ENCODE peak calls at places on chromosomes 12 and 14, in seven cellular contexts. G, M, Z, W, R, H and D are unnamed samples. For H3K4me1, the result is how much of the 10 kb centered on the place peaks cover.

GRCh38 chr12:47721431-47721973 is 3.8 kb downstream of the ENDOU start:
- DNase-seq in G (no peak), H (no peak), M (no peak), Z (no peak), R (peak), W (no peak), D (no peak)

GRCh38 chr12:112574896-112575558 is 156.3 kb downstream of the PTPN11 start:
- DNase-seq in Z (no peak), G (no peak), R (no peak), M (peak), W (no peak), H (no peak), D (no peak)

GRCh38 chr14:34302654-34303053 is 159.4 kb downstream of the SPTSSA start:
- DNase-seq in G (no peak), Z (no peak), R (no peak), H (no peak), M (no peak), W (no peak), D (no peak)

GRCh38 chr12:43730283-43730682 is 28.3 kb downstream of the PUS7L start:
- DNase-seq in M (no peak), W (no peak), G (no peak), Z (no peak), R (no peak), H (no peak), D (no peak)

GRCh38 chr14:59811850-59812249 is 58.7 kb downstream of the RTN1 start:
- DNase-seq in W (no peak), Z (no peak), R (no peak), G (no peak), H (peak), M (no peak), D (peak)

GRCh38 chr14:63787995-63788946 is 60.4 kb upstream of the SGPP1 start:
- DNase-seq in H (no peak), R (no peak), G (no peak), Z (no peak), W (no peak), M (no peak), D (no peak)

GRCh38 chr14:94306047-94306978 is 13.2 kb upstream of the SERPINA10 start:
- DNase-seq in Z (no peak), W (no peak), H (no peak), M (no peak), G (no peak), R (no peak), D (no peak)

GRCh38 chr12:3661028-3661427 is 91.9 kb downstream of the CRACR2A start:
- DNase-seq in W (no peak), G (no peak), R (no peak), M (no peak), Z (no peak), H (no peak), D (no peak)

GRCh38 chr12:49957570-49957967 is 4.1 kb upstream of the AQP5 start:
- DNase-seq in H (no peak), Z (no peak), W (no peak), R (no peak), M (no peak), G (no peak), D (no peak)

GRCh38 chr12:109582636-109583035 is 9.0 kb downstream of the MVK start:
- DNase-seq in Z (no peak), R (peak), M (no peak), H (no peak), W (no peak), G (no peak), D (peak)

GRCh38 chr12:119911147-119911546 is 34.0 kb upstream of the CIT start:
- DNase-seq in W (no peak), H (no peak), M (no peak), G (peak), Z (no peak), R (no peak), D (no peak)

GRCh38 chr12:3753549-3754284 is 808 bp upstream of the CRACR2A start:
- DNase-seq in H (no peak), G (no peak), R (peak), W (no peak), M (peak), Z (peak), D (peak)

GRCh38 chr12:65229441-65229840 is 49.0 kb upstream of the MSRB3 start:
- DNase-seq in M (no peak), W (no peak), H (no peak), G (peak), R (no peak), Z (peak), D (no peak)

GRCh38 chr12:65237153-65237552 is 41.3 kb upstream of the MSRB3 start:
- DNase-seq in W (no peak), M (no peak), R (no peak), H (no peak), G (no peak), Z (no peak), D (no peak)

DNA sequence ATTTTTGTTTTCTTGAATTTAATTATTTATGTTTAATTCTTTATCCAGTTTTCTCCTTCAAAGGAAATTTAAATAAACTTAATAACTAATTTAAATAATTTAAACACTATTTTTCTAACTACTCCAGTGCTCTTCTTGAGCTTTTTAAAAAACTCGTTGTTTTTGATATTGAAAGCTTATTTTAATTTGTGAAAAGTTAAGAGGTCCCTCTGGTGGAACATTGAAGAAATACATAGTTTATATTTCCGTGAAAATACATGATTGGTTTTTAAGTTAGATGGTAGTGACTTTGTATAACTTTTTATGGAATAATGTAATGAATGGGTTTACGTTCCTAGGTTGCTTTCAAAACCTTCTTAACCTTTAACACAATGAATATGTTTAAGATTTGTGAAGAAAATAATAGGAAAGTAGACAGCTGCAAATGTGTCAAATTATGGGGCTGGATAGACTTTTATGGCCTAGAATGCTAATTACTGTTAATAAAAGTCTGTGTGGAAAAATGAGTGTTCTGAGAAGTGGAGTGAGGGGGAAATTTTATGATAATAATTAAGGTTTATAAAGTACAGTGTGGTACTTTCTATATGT is 45.9 kb upstream of the MSRB3 start:
- DNase-seq in H (no peak), W (no peak), Z (peak), R (no peak), M (no peak), G (peak), D (peak)
- H3K9ac ChIP-seq in H (no peak), W (no peak), Z (peak), R (no peak), M (no peak), G (no peak), D (no peak)

DNA sequence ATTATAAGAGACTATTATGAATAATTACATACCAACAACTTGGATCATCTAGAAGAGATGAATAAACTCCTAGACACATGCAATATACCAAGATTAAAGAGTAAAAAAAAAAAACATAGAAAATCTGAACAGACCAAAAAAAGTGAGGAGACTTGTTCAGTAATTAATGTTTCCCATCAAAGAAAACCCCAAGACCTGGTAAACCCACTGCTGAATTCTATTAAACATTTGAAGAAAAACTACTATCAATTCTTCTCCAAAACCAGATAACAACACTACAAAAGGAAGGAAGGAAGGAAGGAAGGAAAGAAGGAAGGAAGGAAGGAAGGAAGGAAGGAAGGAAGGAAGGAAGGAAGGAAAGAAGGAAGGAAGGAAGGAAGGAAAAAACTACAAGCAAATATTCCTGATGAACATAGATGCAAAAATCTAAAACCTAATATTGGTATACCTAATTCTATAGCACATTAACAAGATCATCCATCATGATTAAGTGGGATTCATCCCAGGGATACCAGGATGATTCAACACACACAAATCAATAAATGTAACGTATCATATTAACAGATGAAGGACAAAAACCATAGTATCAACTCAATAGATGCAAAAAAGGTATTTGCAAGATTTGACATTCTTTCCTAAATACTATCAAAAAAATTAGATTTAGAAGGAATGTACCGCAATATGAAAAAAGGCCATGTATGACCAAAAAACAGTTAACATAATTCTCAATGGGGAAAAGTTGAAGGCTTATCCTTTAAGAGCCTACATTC is 445.5 kb downstream of the KCNH5 start:
- DNase-seq in Z (no peak), M (no peak), G (no peak), R (no peak), H (no peak), W (no peak), D (no peak)
- H3K4ac ChIP-seq in Z (no peak), M (no peak), G (no peak), R (no peak), H (no peak), W (no peak), D (no peak)

DNA sequence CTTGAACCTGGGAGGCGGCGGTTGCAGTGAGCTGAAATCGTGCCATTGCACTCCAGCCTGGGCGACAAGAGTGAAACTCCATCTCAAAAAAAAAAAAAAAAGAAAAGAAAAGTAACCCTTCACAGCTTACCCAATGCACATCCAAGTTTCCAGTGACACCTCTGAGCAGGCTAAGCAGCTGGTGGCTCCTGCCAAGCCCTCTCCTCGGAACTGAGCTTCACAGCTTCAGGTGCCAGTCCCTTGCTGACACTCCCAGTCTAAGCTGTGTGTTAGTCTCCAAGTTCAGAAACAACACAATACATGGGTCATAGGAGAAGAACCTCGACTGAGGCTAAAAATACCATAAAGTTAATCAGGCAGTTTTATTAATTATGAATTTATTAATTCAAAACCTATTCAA is 7.9 kb downstream of the CD9 start:
- DNase-seq in H (no peak), W (no peak), R (no peak), M (no peak), Z (no peak), G (no peak), D (no peak)
- H3K4me1 ChIP-seq in H (under half), W (under half), R (under half), M (under half), Z (under half), G (under half), D (under half)

DNA sequence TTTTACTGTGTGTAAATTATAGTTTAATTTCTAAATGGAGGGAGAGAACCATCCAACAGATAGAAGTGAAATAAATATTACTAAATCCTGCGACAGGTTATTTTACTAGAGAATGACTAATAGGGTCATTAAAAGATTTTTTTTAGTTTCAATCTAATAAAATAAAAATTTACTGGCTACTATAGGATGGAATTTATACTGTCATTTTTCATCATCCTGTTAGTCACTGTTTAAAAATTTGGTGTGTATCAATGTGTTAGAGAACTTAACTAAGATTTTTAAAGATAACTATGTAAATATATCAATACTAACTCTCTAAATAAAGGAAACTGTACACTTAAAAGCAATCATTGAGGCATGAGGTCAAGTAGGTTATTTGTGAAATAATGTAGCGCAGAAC is 41.1 kb upstream of the CDKN3 start:
- DNase-seq in W (no peak), M (no peak), H (no peak), R (no peak), Z (no peak), G (no peak), D (no peak)
- H3K9ac ChIP-seq in W (no peak), M (no peak), H (no peak), R (no peak), Z (no peak), G (no peak), D (no peak)